ENCODE peak calls at places on chromosomes 5 and 9, in seven cellular contexts. Y is IMR-90, D is GM23338, O is SK-N-SH, G is kidney, N is mucosa of descending colon, Z is HepG2. I is an unnamed sample. For H3K4me1, the result is how much of the 10 kb centered on the place peaks cover.

GRCh38 chr5:118006229-118006628 is 982.1 kb downstream of the DTWD2 start:
- DNase-seq in Y (no peak), D (no peak), O (no peak), G (no peak), N (no peak), Z (no peak), I (no peak)

GRCh38 chr9:3828495-3828894 is 302.7 kb upstream of the RFX3 start:
- DNase-seq in Y (peak), D (no peak), O (no peak), G (no peak), N (no peak), Z (no peak), I (no peak)

GRCh38 chr9:35756743-35757526 is 2.9 kb upstream of the MSMP start:
- DNase-seq in Y (no peak), D (peak), O (peak), G (peak), N (peak), Z (peak), I (peak)

GRCh38 chr9:102587231-102587630 is 407.9 kb upstream of the CYLC2 start:
- DNase-seq in Y (no peak), D (no peak), O (no peak), G (no peak), N (no peak), Z (no peak), I (no peak)

GRCh38 chr5:121702783-121703182 is 148.9 kb upstream of the FTMT start:
- DNase-seq in Y (no peak), D (no peak), O (no peak), G (no peak), N (no peak), Z (no peak), I (no peak)

GRCh38 chr5:56116599-56117131 is 116.5 kb downstream of the ANKRD55 start:
- DNase-seq in Y (no peak), D (no peak), O (no peak), G (no peak), N (no peak), Z (peak), I (no peak)

GRCh38 chr5:173707392-173707791 is 90.9 kb upstream of the BOD1 start:
- DNase-seq in Y (peak), D (no peak), O (peak), G (peak), N (no peak), Z (no peak), I (no peak)

GRCh38 chr5:143448518-143448917 is 45.0 kb upstream of the NR3C1 start:
- DNase-seq in Y (no peak), D (no peak), O (no peak), G (no peak), N (no peak), Z (no peak), I (no peak)

GRCh38 chr5:91189480-91190332 is 193.4 kb downstream of the ARRDC3 start:
- DNase-seq in Y (peak), D (no peak), O (no peak), G (no peak), N (no peak), Z (peak), I (peak)

GRCh38 chr9:87812375-87813118 is 70.1 kb upstream of the SPATA31E1 start:
- DNase-seq in Y (peak), D (peak), O (peak), G (no peak), N (no peak), Z (peak), I (peak)

GRCh38 chr5:142159354-142159753 is 50.8 kb downstream of the NDFIP1 start:
- DNase-seq in Y (no peak), D (no peak), O (no peak), G (no peak), N (no peak), Z (no peak), I (no peak)

GRCh38 chr5:142151436-142152382 is 43.1 kb downstream of the NDFIP1 start:
- DNase-seq in Y (peak), D (peak), O (peak), G (no peak), N (no peak), Z (peak), I (peak)

GRCh38 chr5:142153674-142154448 is 45.3 kb downstream of the NDFIP1 start:
- DNase-seq in Y (no peak), D (no peak), O (no peak), G (no peak), N (no peak), Z (peak), I (no peak)

GRCh38 chr5:142152383-142152730 is 43.8 kb downstream of the NDFIP1 start:
- DNase-seq in Y (peak), D (peak), O (no peak), G (no peak), N (no peak), Z (no peak), I (peak)

GRCh38 chr5:142156839-142157463 is 48.4 kb downstream of the NDFIP1 start:
- DNase-seq in Y (no peak), D (peak), O (no peak), G (no peak), N (no peak), Z (no peak), I (peak)
- H3K4me3 ChIP-seq in Y (no peak), D (peak), O (no peak), G (no peak), N (no peak), Z (no peak), I (peak)

GRCh38 chr5:170971-171800 is 20.1 kb upstream of the LRRC14B start:
- DNase-seq in Y (no peak), D (no peak), O (no peak), G (no peak), N (no peak), Z (no peak), I (no peak)

GRCh38 chr5:167982-168660 is 23.2 kb upstream of the LRRC14B start:
- DNase-seq in Y (peak), D (no peak), O (no peak), G (no peak), N (no peak), Z (no peak), I (no peak)

GRCh38 chr5:169071-169727 is 22.1 kb upstream of the LRRC14B start:
- DNase-seq in Y (peak), D (no peak), O (no peak), G (no peak), N (no peak), Z (no peak), I (no peak)

GRCh38 chr5:171801-172331 is 19.4 kb upstream of the LRRC14B start:
- DNase-seq in Y (no peak), D (no peak), O (no peak), G (no peak), N (no peak), Z (no peak), I (no peak)

GRCh38 chr5:169728-170094 is 21.6 kb upstream of the LRRC14B start:
- DNase-seq in Y (no peak), D (no peak), O (no peak), G (no peak), N (no peak), Z (no peak), I (no peak)
- TF ChIP-seq CTCF in Y (no peak), D (no peak), O (no peak), G (no peak), N (no peak), Z (no peak), I (peak)

DNA sequence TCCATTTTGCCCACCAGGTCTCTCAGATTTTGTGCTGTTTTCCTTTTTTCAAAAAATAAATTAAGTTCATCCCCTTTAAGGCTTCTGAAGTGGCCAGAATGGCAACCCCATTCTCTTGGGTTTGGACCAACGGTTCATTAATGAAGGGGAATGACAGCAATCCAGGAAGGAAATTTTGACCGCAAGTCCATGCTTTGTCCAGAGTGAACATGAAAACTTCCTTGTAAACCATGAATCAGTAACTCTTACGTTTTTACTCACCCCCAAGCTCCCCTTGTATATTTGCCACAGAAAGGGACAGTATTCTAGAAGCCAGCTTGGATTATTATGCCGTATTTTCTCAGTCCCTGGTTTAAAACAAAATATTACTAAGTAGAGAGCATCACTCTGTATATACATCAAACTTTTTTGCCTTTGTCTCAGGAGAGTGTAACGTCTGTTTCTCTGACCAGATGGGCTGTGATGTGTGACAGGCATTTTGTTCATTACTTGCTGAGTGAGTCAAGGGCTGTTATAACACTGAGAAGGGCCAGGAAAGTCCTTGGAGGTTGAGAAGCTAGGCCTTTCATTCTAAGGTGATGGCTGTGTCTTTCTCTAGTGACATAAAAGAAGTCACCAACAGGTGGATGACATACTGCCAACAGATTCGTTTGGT is 148.2 kb downstream of the SMARCA2 start:
- DNase-seq in Y (no peak), D (no peak), O (no peak), G (no peak), N (no peak), Z (no peak), I (no peak)
- H3K4me1 ChIP-seq in Y (under half), D (under half), O (under half), G (under half), N (under half), Z (under half), I (under half)

GRCh38 chr5:172686539-172687390 is 45.7 kb downstream of the NEURL1B start:
- DNase-seq in Y (no peak), D (no peak), O (no peak), G (peak), N (no peak), Z (no peak), I (peak)

GRCh38 chr5:172689801-172690200 is 48.7 kb downstream of the NEURL1B start:
- DNase-seq in Y (no peak), D (no peak), O (no peak), G (peak), N (no peak), Z (no peak), I (no peak)

GRCh38 chr5:172687983-172688734 is 47.1 kb downstream of the NEURL1B start:
- DNase-seq in Y (no peak), D (no peak), O (peak), G (no peak), N (peak), Z (no peak), I (no peak)

GRCh38 chr5:172690258-172691075 is 49.4 kb downstream of the NEURL1B start:
- DNase-seq in Y (no peak), D (no peak), O (peak), G (no peak), N (no peak), Z (no peak), I (no peak)

GRCh38 chr5:172688735-172689572 is 47.9 kb downstream of the NEURL1B start:
- DNase-seq in Y (peak), D (no peak), O (peak), G (peak), N (peak), Z (no peak), I (no peak)
- H3K4me3 ChIP-seq in Y (no peak), D (no peak), O (no peak), G (no peak), N (no peak), Z (no peak), I (no peak)

DNA sequence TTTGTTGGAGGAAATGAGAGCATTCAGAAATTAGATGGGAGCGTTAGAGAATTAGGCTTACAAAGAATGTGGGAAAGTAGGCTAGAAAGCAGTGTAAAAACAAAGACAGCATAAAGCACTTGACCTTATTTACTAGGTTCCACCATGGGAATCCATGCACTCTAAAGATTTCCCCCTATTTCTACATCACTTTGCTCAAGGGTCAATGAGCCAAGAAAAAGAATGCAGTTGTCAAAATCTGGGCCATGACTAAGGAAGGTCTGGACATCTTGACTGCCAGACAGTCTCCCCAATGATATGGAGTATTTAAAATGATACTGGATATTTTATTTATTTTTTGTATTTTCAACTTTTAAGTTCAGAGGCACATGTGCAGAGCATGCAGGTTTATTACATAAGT is 3.4 kb downstream of the TLR4 start:
- DNase-seq in Y (no peak), D (no peak), O (no peak), G (no peak), N (no peak), Z (no peak), I (no peak)
- TF ChIP-seq CTCF in Y (no peak), D (no peak), O (no peak), G (no peak), N (no peak), Z (no peak), I (no peak)

GRCh38 chr9:38694676-38695075 is 25.3 kb downstream of the FAM240B start:
- DNase-seq in Y (no peak), D (no peak), O (no peak), G (no peak), N (no peak), Z (no peak), I (no peak)

GRCh38 chr9:38689678-38690077 is 30.3 kb downstream of the FAM240B start:
- DNase-seq in Y (peak), D (peak), O (peak), G (no peak), N (no peak), Z (no peak), I (peak)

GRCh38 chr9:38690574-38690973 is 29.4 kb downstream of the FAM240B start:
- DNase-seq in Y (no peak), D (no peak), O (no peak), G (no peak), N (no peak), Z (no peak), I (peak)

GRCh38 chr9:38687992-38688391 is 31.9 kb downstream of the FAM240B start:
- DNase-seq in Y (no peak), D (no peak), O (no peak), G (no peak), N (no peak), Z (no peak), I (peak)

GRCh38 chr9:38692707-38693106 is 27.2 kb downstream of the FAM240B start:
- DNase-seq in Y (no peak), D (no peak), O (no peak), G (no peak), N (no peak), Z (no peak), I (no peak)
- H3K4me1 ChIP-seq in Y (under half), D (under half), O (under half), G (under half), N (under half), Z (under half), I (under half)

GRCh38 chr9:105237246-105237645 is 7.2 kb upstream of the SLC44A1 start:
- DNase-seq in Y (no peak), D (no peak), O (no peak), G (no peak), N (no peak), Z (no peak), I (no peak)

GRCh38 chr9:105232207-105232606 is 12.2 kb upstream of the SLC44A1 start:
- DNase-seq in Y (no peak), D (no peak), O (no peak), G (no peak), N (no peak), Z (no peak), I (no peak)

GRCh38 chr9:105238302-105238701 is 6.1 kb upstream of the SLC44A1 start:
- DNase-seq in Y (no peak), D (no peak), O (no peak), G (no peak), N (no peak), Z (no peak), I (no peak)

GRCh38 chr9:105233836-105234235 is 10.6 kb upstream of the SLC44A1 start:
- DNase-seq in Y (peak), D (no peak), O (no peak), G (no peak), N (no peak), Z (no peak), I (no peak)
- H3K4me3 ChIP-seq in Y (no peak), D (no peak), O (no peak), G (no peak), N (no peak), Z (no peak), I (no peak)

DNA sequence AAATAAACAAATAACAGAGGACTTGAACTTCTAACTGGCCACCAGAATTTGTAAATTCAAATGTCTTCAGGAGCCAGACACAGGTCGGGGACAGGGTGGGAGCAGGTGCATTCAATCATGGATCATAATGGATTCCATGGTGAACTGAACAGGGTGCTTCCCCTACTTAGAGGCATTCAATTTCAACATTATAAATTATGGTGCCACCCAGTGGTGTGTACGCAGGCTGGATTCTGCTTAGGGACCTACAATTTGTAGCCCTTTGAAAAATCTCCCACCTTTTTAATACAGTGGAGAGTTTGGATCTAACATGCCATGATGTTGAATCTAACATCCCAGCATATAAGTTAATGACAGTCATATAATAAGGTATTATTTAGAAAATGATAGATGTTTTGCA is 22.3 kb downstream of the KLF9 start:
- DNase-seq in Y (no peak), D (no peak), O (peak), G (no peak), N (no peak), Z (no peak), I (no peak)
- TF ChIP-seq CTCF in Y (no peak), D (no peak), O (peak), G (no peak), N (no peak), Z (peak), I (peak)

DNA sequence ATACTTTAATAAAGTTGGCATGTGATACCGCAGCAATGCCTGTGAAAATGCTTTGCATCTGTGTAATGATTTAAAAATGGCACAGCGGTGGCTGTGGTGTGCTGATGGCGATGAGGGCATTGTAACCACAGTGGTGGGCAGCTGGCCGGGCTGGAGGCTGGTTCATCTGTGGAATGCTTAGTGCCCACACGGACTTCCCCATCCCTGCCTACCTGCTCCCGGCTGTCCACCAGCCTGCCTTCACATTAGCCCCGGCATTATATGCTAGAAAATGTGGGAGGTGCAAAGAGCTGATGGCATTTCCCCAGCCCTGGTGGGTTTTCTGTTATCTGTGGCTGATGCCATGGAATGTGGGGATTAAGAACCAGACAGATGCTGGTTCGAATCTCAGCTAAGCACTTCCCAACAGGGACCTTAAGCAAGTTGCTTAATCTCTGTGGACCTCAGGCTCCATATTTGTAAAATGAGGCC is 2.9 kb upstream of the NDST1 start:
- DNase-seq in Y (no peak), D (no peak), O (no peak), G (no peak), N (no peak), Z (no peak), I (no peak)
- H3K4me1 ChIP-seq in Y (half or more), D (under half), O (under half), G (half or more), N (half or more), Z (half or more), I (under half)